ENCODE peak calls at places on chromosomes 11 and 22, in eight cellular contexts. U, H, W, L, P, J, Q and A are unnamed samples.

GRCh38 chr22:45833613-45834012 is 143.3 kb downstream of the WNT7B start:
- DNase-seq in U (no peak), H (no peak), W (no peak), L (no peak), P (no peak), J (no peak), Q (no peak), A (no peak)

GRCh38 chr22:45891471-45891995 is 85.4 kb downstream of the WNT7B start:
- DNase-seq in U (no peak), H (no peak), W (peak; percentile 50), L (peak; percentile 20), P (no peak), J (no peak), Q (no peak), A (no peak)

GRCh38 chr11:61921446-61921845 is 4.1 kb upstream of the RAB3IL1 start:
- DNase-seq in U (no peak), H (no peak), W (no peak), L (no peak), P (no peak), J (no peak), Q (no peak), A (no peak)

GRCh38 chr11:2759228-2760195 is 59.7 kb upstream of the KCNQ1OT1 start:
- DNase-seq in U (no peak), H (no peak), W (peak; percentile 55), L (no peak), P (no peak), J (no peak), Q (peak; percentile 6), A (no peak)

GRCh38 chr11:88454881-88455280 is 117.3 kb upstream of the CTSC start:
- DNase-seq in U (peak; percentile 29), H (no peak), W (no peak), L (no peak), P (no peak), J (peak; percentile 20), Q (no peak), A (no peak)

GRCh38 chr11:85815186-85815911 is 4.4 kb upstream of the SYTL2 start:
- DNase-seq in U (peak; percentile 66), H (no peak), W (no peak), L (no peak), P (no peak), J (peak; percentile 85), Q (no peak), A (peak; percentile 80)

GRCh38 chr22:23457586-23457985 is 122.5 kb downstream of the IGLL1 start:
- DNase-seq in U (no peak), H (no peak), W (no peak), L (no peak), P (no peak), J (no peak), Q (no peak), A (no peak)

GRCh38 chr11:106031210-106031845 is 9.3 kb upstream of the MSANTD4 start:
- DNase-seq in U (no peak), H (no peak), W (no peak), L (no peak), P (no peak), J (peak; percentile 18), Q (no peak), A (no peak)

GRCh38 chr11:4610258-4610935 is 2.4 kb upstream of the TRIM68 start:
- DNase-seq in U (no peak), H (no peak), W (no peak), L (no peak), P (no peak), J (no peak), Q (no peak), A (no peak)

GRCh38 chr11:64074239-64074638 is 38.5 kb downstream of the FLRT1 start:
- DNase-seq in U (no peak), H (no peak), W (no peak), L (no peak), P (no peak), J (no peak), Q (no peak), A (no peak)

GRCh38 chr11:20530942-20531703 is 68.3 kb upstream of the SLC6A5 start:
- DNase-seq in U (no peak), H (no peak), W (no peak), L (no peak), P (peak; percentile 7), J (no peak), Q (no peak), A (no peak)

GRCh38 chr11:91822805-91823204 is 401.8 kb upstream of the FAT3 start:
- DNase-seq in U (no peak), H (no peak), W (no peak), L (no peak), P (no peak), J (no peak), Q (no peak), A (no peak)

GRCh38 chr11:73999581-74000306 is 9.1 kb downstream of the UCP3 start:
- DNase-seq in U (no peak), H (no peak), W (peak; percentile 44), L (no peak), P (no peak), J (no peak), Q (no peak), A (no peak)

GRCh38 chr11:134947556-134947955 is 535.5 kb upstream of the B3GAT1 start:
- DNase-seq in U (no peak), H (no peak), W (no peak), L (no peak), P (no peak), J (no peak), Q (no peak), A (no peak)

GRCh38 chr11:116169776-116170175 is 603.0 kb downstream of the BUD13 start:
- DNase-seq in U (no peak), H (no peak), W (no peak), L (no peak), P (no peak), J (no peak), Q (no peak), A (no peak)

DNA sequence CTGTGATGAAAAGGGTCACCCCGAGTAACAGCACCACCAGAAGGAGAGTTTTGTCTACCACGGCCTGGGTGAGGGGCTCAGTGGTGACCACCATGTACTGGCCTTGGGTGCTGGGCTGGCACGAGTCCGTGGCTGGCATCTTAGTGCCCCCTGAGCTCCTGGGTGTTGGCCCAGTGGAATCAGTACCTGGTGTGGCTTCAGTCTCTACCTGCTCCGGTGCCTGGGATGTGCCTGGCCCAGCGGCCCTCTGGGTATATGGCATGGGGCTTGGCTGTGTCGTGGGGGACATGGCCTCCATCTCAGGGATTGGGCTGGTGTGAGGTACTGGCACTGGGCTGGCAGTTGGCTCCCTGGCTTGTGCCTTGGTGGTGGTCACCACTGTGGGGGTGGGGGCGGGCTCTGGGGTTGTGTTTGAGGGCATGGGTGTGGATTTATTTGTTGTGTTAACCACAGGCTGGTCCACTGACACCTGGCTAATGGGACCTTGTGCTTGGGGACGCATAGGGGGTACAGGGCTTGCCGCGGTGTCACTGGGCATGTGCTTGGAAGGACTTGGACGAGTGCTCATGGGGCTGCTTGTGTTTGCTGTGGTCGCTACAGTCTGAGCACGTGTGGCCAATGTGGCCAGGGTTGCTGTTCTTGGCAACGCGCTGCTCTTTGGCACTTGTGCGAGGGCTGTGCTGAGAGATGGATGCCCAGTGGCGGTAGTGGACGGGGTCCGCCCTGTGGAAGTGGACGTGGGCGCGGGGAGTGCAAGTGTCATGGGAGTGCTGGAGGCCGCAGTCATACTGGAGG is 9.8 kb downstream of the C11orf24 start:
- DNase-seq in U (no peak), H (no peak), W (no peak), L (peak; percentile 48), P (no peak), J (no peak), Q (no peak), A (no peak)
- H3K27ac ChIP-seq in U (no peak overlapping the region), H (no peak overlapping the region), W (no peak overlapping the region), L (no peak overlapping the region), P (no peak overlapping the region), J (no peak overlapping the region), Q (no peak overlapping the region), A (no peak overlapping the region)

GRCh38 chr11:9858218-9858617 is 194.3 kb downstream of the SWAP70 start:
- DNase-seq in U (no peak), H (no peak), W (no peak), L (no peak), P (peak; percentile 28), J (no peak), Q (no peak), A (no peak)
- H3K4me3 ChIP-seq in U (no peak overlapping the region), H (no peak overlapping the region), W (no peak overlapping the region), L (no peak overlapping the region), P (no peak overlapping the region), J (no peak overlapping the region), Q (no peak overlapping the region), A (no peak overlapping the region)

DNA sequence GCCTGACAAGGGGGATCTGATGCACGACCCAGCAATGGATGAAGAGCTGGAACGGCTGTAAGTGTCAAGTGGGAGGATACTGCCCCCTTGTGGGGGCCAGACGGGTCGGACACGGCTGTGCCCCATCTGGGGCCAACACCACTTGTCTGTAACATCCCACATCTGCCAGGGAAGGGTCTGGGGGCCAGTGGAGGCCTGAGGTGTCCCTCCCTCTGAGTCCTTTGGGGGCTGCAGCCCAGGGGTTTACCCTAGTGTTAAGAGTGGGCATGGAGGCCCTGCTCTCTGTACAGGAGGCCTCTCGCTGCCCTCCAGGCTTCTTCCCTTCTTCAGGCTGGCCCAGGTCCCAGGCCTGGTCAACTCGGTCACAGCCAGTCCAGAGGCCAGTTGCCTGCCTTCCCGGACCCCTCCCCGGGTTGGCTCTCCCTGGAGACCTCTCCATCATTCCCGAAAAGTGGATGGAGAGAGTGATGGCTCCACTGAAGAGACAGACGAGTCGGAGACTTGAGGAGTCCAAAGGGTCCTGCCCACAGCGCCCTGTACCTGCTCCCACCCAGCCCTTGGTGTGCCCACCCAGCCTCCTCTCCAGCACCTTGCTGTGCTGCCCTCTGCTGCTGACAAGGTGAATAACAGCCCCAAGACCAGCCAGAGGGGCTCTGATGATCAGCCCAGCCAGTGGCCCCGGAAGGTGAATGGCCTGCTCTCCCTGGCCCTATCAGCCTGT is 15.4 kb downstream of the ARFGAP2 start:
- DNase-seq in U (no peak), H (no peak), W (no peak), L (peak; percentile 83), P (peak; percentile 75), J (peak; percentile 56), Q (peak; percentile 46), A (peak; percentile 76)
- H3K27ac ChIP-seq in U (no peak overlapping the region), H (no peak overlapping the region), W (no peak overlapping the region), L (no peak overlapping the region), P (no peak overlapping the region), J (no peak overlapping the region), Q (no peak overlapping the region), A (no peak overlapping the region)

GRCh38 chr22:24485608-24486007 is 9.5 kb upstream of the UPB1 start:
- DNase-seq in U (no peak), H (no peak), W (no peak), L (no peak), P (peak; percentile 18), J (no peak), Q (no peak), A (no peak)
- H3K4me3 ChIP-seq in U (no peak overlapping the region), H (no peak overlapping the region), W (no peak overlapping the region), L (no peak overlapping the region), P (no peak overlapping the region), J (no peak overlapping the region), Q (no peak overlapping the region), A (no peak overlapping the region)

GRCh38 chr11:123536690-123537437 is 106.8 kb downstream of the GRAMD1B start:
- DNase-seq in U (no peak), H (no peak), W (no peak), L (no peak), P (peak; percentile 20), J (no peak), Q (peak; percentile 70), A (no peak)
- H3K27ac ChIP-seq in U (no peak overlapping the region), H (no peak overlapping the region), W (no peak overlapping the region), L (peak overlapping the region; percentile 24), P (peak overlapping the region; percentile 17), J (no peak overlapping the region), Q (peak overlapping the region; percentile 71), A (no peak overlapping the region)

GRCh38 chr22:36298118-36298517 is 45.2 kb downstream of the APOL1 start:
- DNase-seq in U (no peak), H (no peak), W (peak; percentile 30), L (peak; percentile 44), P (no peak), J (no peak), Q (no peak), A (no peak)
- H3K4me3 ChIP-seq in U (no peak overlapping the region), H (no peak overlapping the region), W (no peak overlapping the region), L (no peak overlapping the region), P (no peak overlapping the region), J (no peak overlapping the region), Q (no peak overlapping the region), A (no peak overlapping the region)